ENCODE peak calls at places on chromosome 20, in seven cellular contexts. One of them, this sample, is unnamed. For H3K4me1 and H3K9me3, the result is how much of the 10 kb centered on the place peaks cover.

GRCh38 chr20:3238616-3239025 is 369 bp downstream of the SLC4A11 start:
- DNase-seq in IMR-90: no peak
- DNase-seq in CD4-positive, alpha-beta memory T cell: peak
- DNase-seq in right lobe of liver: no peak
- DNase-seq in SJSA1: no peak
- DNase-seq in PC-3: peak
- DNase-seq in pancreas: no peak
- DNase-seq in this sample: peak

GRCh38 chr20:36950432-36951197 is 893 bp downstream of the SAMHD1 start:
- DNase-seq in CD4-positive, alpha-beta memory T cell: peak
- DNase-seq in PC-3: peak
- DNase-seq in SJSA1: no peak
- DNase-seq in right lobe of liver: no peak
- DNase-seq in IMR-90: peak
- DNase-seq in pancreas: peak
- DNase-seq in this sample: peak

GRCh38 chr20:47500554-47500953 is 1.1 kb upstream of the NCOA3 start:
- DNase-seq in IMR-90: no peak
- DNase-seq in pancreas: no peak
- DNase-seq in right lobe of liver: no peak
- DNase-seq in SJSA1: no peak
- DNase-seq in PC-3: no peak
- DNase-seq in CD4-positive, alpha-beta memory T cell: no peak
- DNase-seq in this sample: no peak

GRCh38 chr20:49705358-49705757 is 8.3 kb downstream of the B4GALT5 start:
- DNase-seq in right lobe of liver: no peak
- DNase-seq in IMR-90: no peak
- DNase-seq in CD4-positive, alpha-beta memory T cell: no peak
- DNase-seq in SJSA1: no peak
- DNase-seq in PC-3: no peak
- DNase-seq in pancreas: no peak
- DNase-seq in this sample: no peak

GRCh38 chr20:1005452-1006027 is 3.4 kb upstream of the RSPO4 start:
- DNase-seq in PC-3: peak
- DNase-seq in CD4-positive, alpha-beta memory T cell: peak
- DNase-seq in pancreas: peak
- DNase-seq in IMR-90: peak
- DNase-seq in SJSA1: no peak
- DNase-seq in right lobe of liver: no peak
- DNase-seq in this sample: no peak

GRCh38 chr20:20593447-20594170 is 118.8 kb downstream of the RALGAPA2 start:
- DNase-seq in CD4-positive, alpha-beta memory T cell: no peak
- DNase-seq in pancreas: no peak
- DNase-seq in PC-3: peak
- DNase-seq in right lobe of liver: no peak
- DNase-seq in SJSA1: no peak
- DNase-seq in IMR-90: peak
- DNase-seq in this sample: no peak

GRCh38 chr20:33821270-33821836 is 10.2 kb downstream of the CHMP4B start:
- DNase-seq in PC-3: peak
- DNase-seq in pancreas: no peak
- DNase-seq in right lobe of liver: no peak
- DNase-seq in IMR-90: no peak
- DNase-seq in CD4-positive, alpha-beta memory T cell: no peak
- DNase-seq in SJSA1: no peak
- DNase-seq in this sample: no peak

GRCh38 chr20:11429168-11429567 is 488.5 kb upstream of the BTBD3 start:
- DNase-seq in SJSA1: no peak
- DNase-seq in CD4-positive, alpha-beta memory T cell: no peak
- DNase-seq in IMR-90: no peak
- DNase-seq in pancreas: no peak
- DNase-seq in right lobe of liver: no peak
- DNase-seq in PC-3: peak
- DNase-seq in this sample: no peak

GRCh38 chr20:20685635-20686034 is 26.8 kb downstream of the RALGAPA2 start:
- DNase-seq in right lobe of liver: no peak
- DNase-seq in pancreas: no peak
- DNase-seq in IMR-90: no peak
- DNase-seq in CD4-positive, alpha-beta memory T cell: no peak
- DNase-seq in SJSA1: no peak
- DNase-seq in PC-3: no peak
- DNase-seq in this sample: no peak

GRCh38 chr20:24916412-24916811 is 32.7 kb upstream of the CST7 start:
- DNase-seq in SJSA1: peak
- DNase-seq in PC-3: no peak
- DNase-seq in IMR-90: no peak
- DNase-seq in pancreas: no peak
- DNase-seq in CD4-positive, alpha-beta memory T cell: no peak
- DNase-seq in right lobe of liver: no peak
- DNase-seq in this sample: no peak

GRCh38 chr20:60999256-60999655 is 252.8 kb upstream of the CDH4 start:
- DNase-seq in right lobe of liver: no peak
- DNase-seq in PC-3: no peak
- DNase-seq in IMR-90: no peak
- DNase-seq in SJSA1: no peak
- DNase-seq in CD4-positive, alpha-beta memory T cell: no peak
- DNase-seq in pancreas: no peak
- DNase-seq in this sample: no peak

GRCh38 chr20:53900380-53900999 is 169.9 kb downstream of the BCAS1 start:
- DNase-seq in PC-3: peak
- DNase-seq in pancreas: no peak
- DNase-seq in right lobe of liver: no peak
- DNase-seq in CD4-positive, alpha-beta memory T cell: no peak
- DNase-seq in SJSA1: no peak
- DNase-seq in IMR-90: peak
- DNase-seq in this sample: no peak

GRCh38 chr20:60984666-60985065 is 267.4 kb upstream of the CDH4 start:
- DNase-seq in PC-3: no peak
- DNase-seq in CD4-positive, alpha-beta memory T cell: no peak
- DNase-seq in right lobe of liver: no peak
- DNase-seq in SJSA1: no peak
- DNase-seq in pancreas: no peak
- DNase-seq in IMR-90: no peak
- DNase-seq in this sample: no peak

GRCh38 chr20:37142708-37143107 is 36.4 kb upstream of the RPN2 start:
- DNase-seq in IMR-90: peak
- DNase-seq in pancreas: no peak
- DNase-seq in PC-3: no peak
- DNase-seq in CD4-positive, alpha-beta memory T cell: no peak
- DNase-seq in right lobe of liver: no peak
- DNase-seq in SJSA1: no peak
- DNase-seq in this sample: no peak

GRCh38 chr20:45630366-45630765 is 718 bp downstream of the WFDC9 start:
- DNase-seq in PC-3: no peak
- DNase-seq in pancreas: no peak
- DNase-seq in SJSA1: no peak
- DNase-seq in right lobe of liver: no peak
- DNase-seq in IMR-90: no peak
- DNase-seq in CD4-positive, alpha-beta memory T cell: no peak
- DNase-seq in this sample: no peak

GRCh38 chr20:63895886-63896135 is 885 bp downstream of the DNAJC5 start:
- DNase-seq in CD4-positive, alpha-beta memory T cell: peak
- DNase-seq in pancreas: no peak
- DNase-seq in PC-3: peak
- DNase-seq in right lobe of liver: no peak
- DNase-seq in IMR-90: peak
- DNase-seq in SJSA1: no peak
- DNase-seq in this sample: no peak

GRCh38 chr20:25084616-25085187 is 2.8 kb upstream of the VSX1 start:
- DNase-seq in right lobe of liver: no peak
- DNase-seq in pancreas: no peak
- DNase-seq in CD4-positive, alpha-beta memory T cell: no peak
- DNase-seq in PC-3: no peak
- DNase-seq in SJSA1: peak
- DNase-seq in IMR-90: no peak
- DNase-seq in this sample: peak

GRCh38 chr20:49306903-49307336 is 29.1 kb upstream of the ZNFX1 start:
- DNase-seq in CD4-positive, alpha-beta memory T cell: no peak
- DNase-seq in IMR-90: no peak
- DNase-seq in right lobe of liver: no peak
- DNase-seq in PC-3: no peak
- DNase-seq in pancreas: peak
- DNase-seq in SJSA1: no peak
- DNase-seq in this sample: no peak

GRCh38 chr20:2244993-2245392 is 50.8 kb upstream of the TGM3 start:
- DNase-seq in pancreas: no peak
- DNase-seq in CD4-positive, alpha-beta memory T cell: no peak
- DNase-seq in PC-3: no peak
- DNase-seq in IMR-90: no peak
- DNase-seq in right lobe of liver: no peak
- DNase-seq in SJSA1: no peak
- DNase-seq in this sample: no peak

GRCh38 chr20:9531581-9531980 is 17.2 kb downstream of the LAMP5 start:
- DNase-seq in CD4-positive, alpha-beta memory T cell: no peak
- DNase-seq in PC-3: no peak
- DNase-seq in SJSA1: no peak
- DNase-seq in IMR-90: no peak
- DNase-seq in right lobe of liver: no peak
- DNase-seq in pancreas: no peak
- DNase-seq in this sample: no peak

GRCh38 chr20:6956056-6956455 is 188.6 kb downstream of the BMP2 start:
- DNase-seq in right lobe of liver: no peak
- DNase-seq in pancreas: no peak
- DNase-seq in PC-3: no peak
- DNase-seq in CD4-positive, alpha-beta memory T cell: no peak
- DNase-seq in IMR-90: no peak
- DNase-seq in SJSA1: no peak
- DNase-seq in this sample: no peak

GRCh38 chr20:23766531-23766930 is 15.8 kb upstream of the CST1 start:
- DNase-seq in SJSA1: no peak
- DNase-seq in pancreas: no peak
- DNase-seq in IMR-90: no peak
- DNase-seq in PC-3: no peak
- DNase-seq in right lobe of liver: no peak
- DNase-seq in CD4-positive, alpha-beta memory T cell: no peak
- DNase-seq in this sample: no peak

GRCh38 chr20:62493253-62493885 is 17.6 kb upstream of the GATA5 start:
- DNase-seq in pancreas: peak
- DNase-seq in PC-3: no peak
- DNase-seq in CD4-positive, alpha-beta memory T cell: no peak
- DNase-seq in right lobe of liver: no peak
- DNase-seq in IMR-90: no peak
- DNase-seq in SJSA1: no peak
- DNase-seq in this sample: no peak

GRCh38 chr20:2706688-2707352 is 14.2 kb downstream of the EBF4 start:
- DNase-seq in PC-3: no peak
- DNase-seq in pancreas: no peak
- DNase-seq in IMR-90: no peak
- DNase-seq in CD4-positive, alpha-beta memory T cell: no peak
- DNase-seq in SJSA1: no peak
- DNase-seq in right lobe of liver: no peak
- DNase-seq in this sample: no peak

GRCh38 chr20:4966826-4967751 is 34.2 kb downstream of the SLC23A2 start:
- DNase-seq in IMR-90: peak
- DNase-seq in CD4-positive, alpha-beta memory T cell: no peak
- DNase-seq in PC-3: no peak
- DNase-seq in SJSA1: no peak
- DNase-seq in right lobe of liver: no peak
- DNase-seq in pancreas: no peak
- DNase-seq in this sample: no peak

GRCh38 chr20:52291109-52291508 is 99.5 kb upstream of the ZFP64 start:
- DNase-seq in CD4-positive, alpha-beta memory T cell: no peak
- DNase-seq in SJSA1: no peak
- DNase-seq in pancreas: no peak
- DNase-seq in PC-3: no peak
- DNase-seq in IMR-90: no peak
- DNase-seq in right lobe of liver: no peak
- DNase-seq in this sample: no peak

GRCh38 chr20:34403908-34404307 is 40.8 kb downstream of the ITCH start:
- DNase-seq in CD4-positive, alpha-beta memory T cell: no peak
- DNase-seq in PC-3: no peak
- DNase-seq in pancreas: no peak
- DNase-seq in SJSA1: no peak
- DNase-seq in right lobe of liver: no peak
- DNase-seq in IMR-90: no peak
- DNase-seq in this sample: no peak

GRCh38 chr20:48822879-48823385 is 4.9 kb downstream of the PREX1 start:
- DNase-seq in CD4-positive, alpha-beta memory T cell: peak
- DNase-seq in right lobe of liver: no peak
- DNase-seq in IMR-90: no peak
- DNase-seq in SJSA1: no peak
- DNase-seq in PC-3: no peak
- DNase-seq in pancreas: no peak
- DNase-seq in this sample: no peak

GRCh38 chr20:35648836-35649235 is 15.9 kb downstream of the CPNE1 start:
- DNase-seq in right lobe of liver: no peak
- DNase-seq in SJSA1: no peak
- DNase-seq in PC-3: peak
- DNase-seq in IMR-90: peak
- DNase-seq in pancreas: no peak
- DNase-seq in CD4-positive, alpha-beta memory T cell: no peak
- DNase-seq in this sample: no peak

GRCh38 chr20:17905544-17905943 is 63.0 kb downstream of the SNX5 start:
- DNase-seq in SJSA1: no peak
- DNase-seq in right lobe of liver: no peak
- DNase-seq in PC-3: no peak
- DNase-seq in pancreas: no peak
- DNase-seq in IMR-90: no peak
- DNase-seq in CD4-positive, alpha-beta memory T cell: no peak
- DNase-seq in this sample: no peak
- H3K4me1 ChIP-seq in SJSA1: under half
- H3K4me1 ChIP-seq in right lobe of liver: under half
- H3K4me1 ChIP-seq in PC-3: under half
- H3K4me1 ChIP-seq in pancreas: under half
- H3K4me1 ChIP-seq in IMR-90: under half
- H3K4me1 ChIP-seq in CD4-positive, alpha-beta memory T cell: under half
- H3K4me1 ChIP-seq in this sample: under half

GRCh38 chr20:57398901-57399535 is 7.8 kb downstream of the RBM38 start:
- DNase-seq in right lobe of liver: peak
- DNase-seq in PC-3: no peak
- DNase-seq in IMR-90: no peak
- DNase-seq in pancreas: no peak
- DNase-seq in CD4-positive, alpha-beta memory T cell: no peak
- DNase-seq in SJSA1: no peak
- DNase-seq in this sample: no peak
- H3K27ac ChIP-seq in right lobe of liver: no peak
- H3K27ac ChIP-seq in PC-3: no peak
- H3K27ac ChIP-seq in IMR-90: no peak
- H3K27ac ChIP-seq in pancreas: no peak
- H3K27ac ChIP-seq in CD4-positive, alpha-beta memory T cell: peak
- H3K27ac ChIP-seq in SJSA1: no peak
- H3K27ac ChIP-seq in this sample: peak

GRCh38 chr20:31330893-31331292 is 22.5 kb upstream of the DEFB116 start:
- DNase-seq in pancreas: no peak
- DNase-seq in right lobe of liver: no peak
- DNase-seq in IMR-90: no peak
- DNase-seq in CD4-positive, alpha-beta memory T cell: no peak
- DNase-seq in SJSA1: no peak
- DNase-seq in PC-3: no peak
- DNase-seq in this sample: no peak
- H3K9me3 ChIP-seq in pancreas: under half
- H3K9me3 ChIP-seq in right lobe of liver: under half
- H3K9me3 ChIP-seq in IMR-90: under half
- H3K9me3 ChIP-seq in CD4-positive, alpha-beta memory T cell: under half
- H3K9me3 ChIP-seq in SJSA1: under half
- H3K9me3 ChIP-seq in PC-3: under half
- H3K9me3 ChIP-seq in this sample: under half

DNA sequence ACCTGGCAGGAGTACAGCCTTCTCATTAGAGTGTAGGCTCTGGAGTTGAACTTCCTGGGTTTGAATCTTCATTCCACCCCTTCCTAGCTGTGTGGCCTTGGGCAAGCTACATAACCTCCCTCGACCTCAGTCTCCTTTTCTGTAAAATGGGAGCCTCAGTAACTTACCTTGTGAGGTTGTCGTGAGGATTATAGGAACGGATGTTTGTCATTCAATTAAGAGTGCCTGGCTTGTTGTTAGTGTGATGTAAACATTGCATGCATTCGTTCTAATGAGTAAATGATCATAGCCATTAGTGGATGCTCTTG is 45.2 kb downstream of the TOX2 start:
- DNase-seq in pancreas: no peak
- DNase-seq in IMR-90: no peak
- DNase-seq in CD4-positive, alpha-beta memory T cell: no peak
- DNase-seq in right lobe of liver: no peak
- DNase-seq in SJSA1: no peak
- DNase-seq in PC-3: no peak
- DNase-seq in this sample: no peak
- H3K4me1 ChIP-seq in pancreas: under half
- H3K4me1 ChIP-seq in IMR-90: under half
- H3K4me1 ChIP-seq in CD4-positive, alpha-beta memory T cell: half or more
- H3K4me1 ChIP-seq in right lobe of liver: half or more
- H3K4me1 ChIP-seq in SJSA1: half or more
- H3K4me1 ChIP-seq in PC-3: under half
- H3K4me1 ChIP-seq in this sample: half or more